ENCODE peak calls at places on chromosomes 1 and 21, in seven cellular contexts. X is SK-MEL-5; Q is fibroblast of mammary gland; R is GM04504; L is thoracic aorta; T is stimulated activated CD4-positive, alpha-beta T cell treated with anti-CD3 and anti-CD28 coated beads, Interleukin-15, amount 100 ng/mL, for 1 hour; U is AG08395. M is an unnamed sample.

GRCh38 chr1:161730050-161730564 is 8.8 kb downstream of the FCRLB start:
- DNase-seq in Q (peak), X (no peak), L (no peak), R (no peak), U (peak), T (no peak), M (no peak)

GRCh38 chr1:182274618-182275017 is 117.0 kb downstream of the GLUL start:
- DNase-seq in X (no peak), T (no peak), L (no peak), R (no peak), U (no peak), Q (no peak), M (no peak)

GRCh38 chr21:34072145-34073031 is 990 bp upstream of the MRPS6 start:
- DNase-seq in L (no peak), X (no peak), Q (no peak), U (peak), R (no peak), T (no peak), M (peak)

GRCh38 chr1:153545067-153546055 is at the start of gene S100A4:
- DNase-seq in U (peak), T (peak), X (peak), R (peak), L (peak), Q (peak), M (peak)

GRCh38 chr1:228014235-228014930 is 7.6 kb downstream of the WNT3A start:
- DNase-seq in T (no peak), X (no peak), R (no peak), L (no peak), U (no peak), Q (peak), M (no peak)

GRCh38 chr21:32306021-32306780 is 7.5 kb downstream of the MRAP start:
- DNase-seq in L (no peak), T (no peak), Q (no peak), U (no peak), X (peak), R (no peak), M (no peak)

GRCh38 chr1:156601122-156601830 is at the start of gene GPATCH4:
- DNase-seq in Q (peak), T (peak), R (peak), U (peak), X (peak), L (peak), M (peak)

GRCh38 chr1:40620150-40620549 is 45.3 kb downstream of the RIMS3 start:
- DNase-seq in T (no peak), R (no peak), X (no peak), L (no peak), U (no peak), Q (no peak), M (no peak)

GRCh38 chr1:188782220-188782841 is 1695.3 kb downstream of the BRINP3 start:
- DNase-seq in Q (peak), T (no peak), X (peak), R (no peak), L (no peak), U (no peak), M (no peak)

GRCh38 chr1:164801246-164801731 is 242.3 kb downstream of the PBX1 start:
- DNase-seq in X (no peak), Q (no peak), T (no peak), L (no peak), U (no peak), R (no peak), M (no peak)

M was measured in tibial nerve.